ENCODE peak calls at places on chromosome 12, in six cellular contexts. One of them, this sample, is unnamed. For H3K9me3, the result is how much of the 10 kb centered on the place peaks cover.

GRCh38 chr12:16609140-16609539 is 3.2 kb upstream of the LMO3 start:
- DNase-seq in H9: no peak
- DNase-seq in IMR-90: no peak
- DNase-seq in trophoblast cell: no peak
- DNase-seq in H1: no peak
- DNase-seq in neuronal stem cell: no peak
- DNase-seq in this sample: no peak

GRCh38 chr12:46858368-46858767 is 32.6 kb upstream of the SLC38A4 start:
- DNase-seq in H1: no peak
- DNase-seq in IMR-90: no peak
- DNase-seq in H9: no peak
- DNase-seq in trophoblast cell: no peak
- DNase-seq in neuronal stem cell: no peak
- DNase-seq in this sample: no peak

GRCh38 chr12:100345020-100345767 is 11.7 kb upstream of the SLC17A8 start:
- DNase-seq in trophoblast cell: no peak
- DNase-seq in H9: no peak
- DNase-seq in neuronal stem cell: no peak
- DNase-seq in IMR-90: no peak
- DNase-seq in H1: no peak
- DNase-seq in this sample: no peak

GRCh38 chr12:12294215-12295005 is 27.6 kb upstream of the LRP6 start:
- DNase-seq in neuronal stem cell: no peak
- DNase-seq in IMR-90: no peak
- DNase-seq in H1: no peak
- DNase-seq in trophoblast cell: no peak
- DNase-seq in H9: peak
- DNase-seq in this sample: no peak

GRCh38 chr12:84653482-84653881 is 259.1 kb downstream of the SLC6A15 start:
- DNase-seq in trophoblast cell: no peak
- DNase-seq in IMR-90: no peak
- DNase-seq in H1: no peak
- DNase-seq in H9: no peak
- DNase-seq in neuronal stem cell: no peak
- DNase-seq in this sample: no peak

GRCh38 chr12:16294589-16294988 is 17.1 kb upstream of the SLC15A5 start:
- DNase-seq in neuronal stem cell: no peak
- DNase-seq in H9: no peak
- DNase-seq in trophoblast cell: no peak
- DNase-seq in H1: no peak
- DNase-seq in IMR-90: no peak
- DNase-seq in this sample: no peak

GRCh38 chr12:109705291-109705690 is 8.3 kb upstream of the FAM222A start:
- DNase-seq in H1: no peak
- DNase-seq in trophoblast cell: no peak
- DNase-seq in H9: no peak
- DNase-seq in IMR-90: no peak
- DNase-seq in neuronal stem cell: no peak
- DNase-seq in this sample: no peak

GRCh38 chr12:97995578-97995977 is 519.8 kb upstream of the TMPO start:
- DNase-seq in H9: no peak
- DNase-seq in IMR-90: no peak
- DNase-seq in H1: no peak
- DNase-seq in trophoblast cell: no peak
- DNase-seq in neuronal stem cell: no peak
- DNase-seq in this sample: no peak

GRCh38 chr12:96197503-96198272 is 3.5 kb downstream of the ELK3 start:
- DNase-seq in H1: no peak
- DNase-seq in IMR-90: peak
- DNase-seq in neuronal stem cell: no peak
- DNase-seq in H9: no peak
- DNase-seq in trophoblast cell: peak
- DNase-seq in this sample: peak

GRCh38 chr12:124910561-124911478 is 3.6 kb downstream of the UBC start:
- DNase-seq in H1: no peak
- DNase-seq in neuronal stem cell: no peak
- DNase-seq in H9: no peak
- DNase-seq in trophoblast cell: peak
- DNase-seq in IMR-90: peak
- DNase-seq in this sample: peak

GRCh38 chr12:104358353-104359003 is 54.9 kb downstream of the EID3 start:
- DNase-seq in H9: peak
- DNase-seq in trophoblast cell: peak
- DNase-seq in neuronal stem cell: no peak
- DNase-seq in IMR-90: peak
- DNase-seq in H1: peak
- DNase-seq in this sample: peak

GRCh38 chr12:121443193-121443829 is 43.4 kb downstream of the RNF34 start:
- DNase-seq in IMR-90: peak
- DNase-seq in neuronal stem cell: peak
- DNase-seq in H9: peak
- DNase-seq in H1: peak
- DNase-seq in trophoblast cell: peak
- DNase-seq in this sample: peak

GRCh38 chr12:12224240-12224940 is 42.5 kb downstream of the LRP6 start:
- DNase-seq in neuronal stem cell: no peak
- DNase-seq in IMR-90: peak
- DNase-seq in H9: no peak
- DNase-seq in trophoblast cell: peak
- DNase-seq in H1: no peak
- DNase-seq in this sample: peak

GRCh38 chr12:12964255-12964654 is 12.3 kb upstream of the GPRC5D start:
- DNase-seq in H9: no peak
- DNase-seq in neuronal stem cell: no peak
- DNase-seq in H1: no peak
- DNase-seq in IMR-90: no peak
- DNase-seq in trophoblast cell: no peak
- DNase-seq in this sample: no peak

GRCh38 chr12:31765931-31766330 is 37.1 kb upstream of the AMN1 start:
- DNase-seq in trophoblast cell: no peak
- DNase-seq in H1: no peak
- DNase-seq in IMR-90: no peak
- DNase-seq in H9: no peak
- DNase-seq in neuronal stem cell: no peak
- DNase-seq in this sample: no peak

GRCh38 chr12:114762490-114763110 is 78.6 kb upstream of the TBX3 start:
- DNase-seq in H9: no peak
- DNase-seq in neuronal stem cell: no peak
- DNase-seq in trophoblast cell: no peak
- DNase-seq in IMR-90: peak
- DNase-seq in H1: no peak
- DNase-seq in this sample: peak

GRCh38 chr12:85740190-85740589 is 96.0 kb downstream of the RASSF9 start:
- DNase-seq in neuronal stem cell: no peak
- DNase-seq in H1: no peak
- DNase-seq in H9: no peak
- DNase-seq in IMR-90: no peak
- DNase-seq in trophoblast cell: no peak
- DNase-seq in this sample: no peak

GRCh38 chr12:67520611-67521010 is 127.9 kb upstream of the DYRK2 start:
- DNase-seq in trophoblast cell: no peak
- DNase-seq in neuronal stem cell: no peak
- DNase-seq in IMR-90: no peak
- DNase-seq in H9: no peak
- DNase-seq in H1: no peak
- DNase-seq in this sample: no peak

GRCh38 chr12:26128180-26128579 is 3.3 kb upstream of the BHLHE41 start:
- DNase-seq in neuronal stem cell: no peak
- DNase-seq in H1: no peak
- DNase-seq in H9: no peak
- DNase-seq in IMR-90: no peak
- DNase-seq in trophoblast cell: no peak
- DNase-seq in this sample: no peak

GRCh38 chr12:85007836-85008235 is 28.2 kb downstream of the TSPAN19 start:
- DNase-seq in neuronal stem cell: no peak
- DNase-seq in trophoblast cell: no peak
- DNase-seq in IMR-90: peak
- DNase-seq in H9: no peak
- DNase-seq in H1: no peak
- DNase-seq in this sample: no peak

GRCh38 chr12:6384499-6385436 is 806 bp downstream of the LTBR start:
- DNase-seq in H1: no peak
- DNase-seq in H9: peak
- DNase-seq in neuronal stem cell: no peak
- DNase-seq in trophoblast cell: no peak
- DNase-seq in IMR-90: no peak
- DNase-seq in this sample: no peak

GRCh38 chr12:109714141-109714912 is 702 bp downstream of the FAM222A start:
- DNase-seq in trophoblast cell: peak
- DNase-seq in H9: peak
- DNase-seq in H1: peak
- DNase-seq in IMR-90: peak
- DNase-seq in neuronal stem cell: peak
- DNase-seq in this sample: peak

GRCh38 chr12:121441555-121441954 is 41.6 kb downstream of the RNF34 start:
- DNase-seq in neuronal stem cell: no peak
- DNase-seq in H9: peak
- DNase-seq in H1: peak
- DNase-seq in trophoblast cell: peak
- DNase-seq in IMR-90: no peak
- DNase-seq in this sample: no peak

GRCh38 chr12:207804-208203 is 6.2 kb downstream of the SLC6A12 start:
- DNase-seq in neuronal stem cell: no peak
- DNase-seq in H1: no peak
- DNase-seq in H9: no peak
- DNase-seq in trophoblast cell: no peak
- DNase-seq in IMR-90: no peak
- DNase-seq in this sample: no peak

GRCh38 chr12:99960312-99960711 is 24.4 kb downstream of the ANKS1B start:
- DNase-seq in H1: no peak
- DNase-seq in H9: no peak
- DNase-seq in trophoblast cell: no peak
- DNase-seq in IMR-90: no peak
- DNase-seq in neuronal stem cell: no peak
- DNase-seq in this sample: peak

GRCh38 chr12:124466200-124467128 is 100.9 kb downstream of the NCOR2 start:
- DNase-seq in neuronal stem cell: no peak
- DNase-seq in IMR-90: peak
- DNase-seq in H1: no peak
- DNase-seq in trophoblast cell: no peak
- DNase-seq in H9: no peak
- DNase-seq in this sample: peak

GRCh38 chr12:117134059-117134458 is 34.8 kb upstream of the TESC start:
- DNase-seq in H9: no peak
- DNase-seq in trophoblast cell: no peak
- DNase-seq in IMR-90: no peak
- DNase-seq in H1: no peak
- DNase-seq in neuronal stem cell: no peak
- DNase-seq in this sample: no peak

GRCh38 chr12:54988402-54989054 is 4.0 kb upstream of the TESPA1 start:
- DNase-seq in H1: no peak
- DNase-seq in trophoblast cell: no peak
- DNase-seq in IMR-90: peak
- DNase-seq in neuronal stem cell: no peak
- DNase-seq in H9: no peak
- DNase-seq in this sample: peak

GRCh38 chr12:95073698-95074520 is 491 bp upstream of the NR2C1 start:
- DNase-seq in IMR-90: no peak
- DNase-seq in H1: no peak
- DNase-seq in neuronal stem cell: no peak
- DNase-seq in H9: peak
- DNase-seq in trophoblast cell: no peak
- DNase-seq in this sample: no peak

GRCh38 chr12:40197590-40197989 is 27.2 kb upstream of the LRRK2 start:
- DNase-seq in IMR-90: no peak
- DNase-seq in H9: no peak
- DNase-seq in H1: no peak
- DNase-seq in trophoblast cell: no peak
- DNase-seq in neuronal stem cell: no peak
- DNase-seq in this sample: no peak

GRCh38 chr12:7091171-7091570 is 1.1 kb downstream of the C1R start:
- DNase-seq in H9: no peak
- DNase-seq in H1: no peak
- DNase-seq in IMR-90: no peak
- DNase-seq in trophoblast cell: no peak
- DNase-seq in neuronal stem cell: no peak
- DNase-seq in this sample: no peak

GRCh38 chr12:124800506-124800905 is 63.2 kb downstream of the SCARB1 start:
- DNase-seq in IMR-90: no peak
- DNase-seq in H1: no peak
- DNase-seq in neuronal stem cell: no peak
- DNase-seq in H9: no peak
- DNase-seq in trophoblast cell: no peak
- DNase-seq in this sample: no peak

GRCh38 chr12:126567016-126567415 is 1501.8 kb downstream of the AACS start:
- DNase-seq in H9: no peak
- DNase-seq in trophoblast cell: no peak
- DNase-seq in IMR-90: no peak
- DNase-seq in neuronal stem cell: no peak
- DNase-seq in H1: no peak
- DNase-seq in this sample: no peak
- H3K9me3 ChIP-seq in H9: under half
- H3K9me3 ChIP-seq in trophoblast cell: under half
- H3K9me3 ChIP-seq in IMR-90: under half
- H3K9me3 ChIP-seq in neuronal stem cell: under half
- H3K9me3 ChIP-seq in H1: under half
- H3K9me3 ChIP-seq in this sample: under half

GRCh38 chr12:93762912-93763311 is 85.7 kb downstream of the CRADD start:
- DNase-seq in neuronal stem cell: no peak
- DNase-seq in H1: no peak
- DNase-seq in IMR-90: no peak
- DNase-seq in H9: no peak
- DNase-seq in trophoblast cell: no peak
- DNase-seq in this sample: no peak
- H3K23ac ChIP-seq in neuronal stem cell: no peak
- H3K23ac ChIP-seq in H1: no peak
- H3K23ac ChIP-seq in IMR-90: no peak
- H3K23ac ChIP-seq in H9: no peak
- H3K23ac ChIP-seq in trophoblast cell: no peak
- H3K23ac ChIP-seq in this sample: no peak

GRCh38 chr12:4274396-4274959 is 916 bp downstream of the CCND2 start:
- DNase-seq in neuronal stem cell: no peak
- DNase-seq in IMR-90: no peak
- DNase-seq in trophoblast cell: no peak
- DNase-seq in H1: peak
- DNase-seq in H9: peak
- DNase-seq in this sample: peak
- H2BK120ac ChIP-seq in neuronal stem cell: peak
- H2BK120ac ChIP-seq in IMR-90: no peak
- H2BK120ac ChIP-seq in trophoblast cell: peak
- H2BK120ac ChIP-seq in H1: no peak
- H2BK120ac ChIP-seq in H9: no peak
- H2BK120ac ChIP-seq in this sample: no peak

GRCh38 chr12:38053113-38053512 is 263.5 kb upstream of the ALG10B start:
- DNase-seq in H1: no peak
- DNase-seq in IMR-90: no peak
- DNase-seq in H9: no peak
- DNase-seq in trophoblast cell: no peak
- DNase-seq in neuronal stem cell: no peak
- DNase-seq in this sample: no peak
- H3K9me3 ChIP-seq in H1: half or more
- H3K9me3 ChIP-seq in IMR-90: half or more
- H3K9me3 ChIP-seq in H9: half or more
- H3K9me3 ChIP-seq in trophoblast cell: half or more
- H3K9me3 ChIP-seq in neuronal stem cell: under half
- H3K9me3 ChIP-seq in this sample: under half